ENCODE peak calls at places on chromosome 7, in five cellular contexts. Q, V, L, A and H are unnamed samples.

GRCh38 chr7:149729586-149729982 is 43.8 kb downstream of the ZNF467 start:
- DNase-seq in V (no peak), A (no peak), Q (no peak), L (no peak), H (no peak)

GRCh38 chr7:159023746-159024145 is 120.9 kb downstream of the VIPR2 start:
- DNase-seq in A (no peak), Q (no peak), L (no peak), V (no peak), H (no peak)

GRCh38 chr7:82704121-82704520 is 260.5 kb upstream of the CACNA2D1 start:
- DNase-seq in A (no peak), L (no peak), Q (no peak), V (no peak), H (no peak)

GRCh38 chr7:6382797-6383196 is 65.0 kb downstream of the DAGLB start:
- DNase-seq in Q (no peak), L (no peak), A (no peak), V (no peak), H (peak; percentile 48)

GRCh38 chr7:40979296-40979695 is 723.6 kb downstream of the INHBA start:
- DNase-seq in Q (no peak), L (no peak), V (no peak), A (no peak), H (no peak)

GRCh38 chr7:26007510-26007909 is 144.5 kb upstream of the NFE2L3 start:
- DNase-seq in V (no peak), Q (no peak), L (no peak), A (no peak), H (no peak)

GRCh38 chr7:27116962-27117686 is 13.4 kb downstream of the HOXA4 start:
- DNase-seq in Q (no peak), A (no peak), V (no peak), L (no peak), H (no peak)

GRCh38 chr7:28619256-28619655 is 206.9 kb downstream of the CREB5 start:
- DNase-seq in Q (no peak), L (peak; percentile 13), V (no peak), A (no peak), H (no peak)

GRCh38 chr7:98167653-98168052 is 43.6 kb upstream of the BHLHA15 start:
- DNase-seq in Q (no peak), L (no peak), V (no peak), A (no peak), H (no peak)

GRCh38 chr7:74032191-74032490 is 4.2 kb downstream of the ELN start:
- DNase-seq in A (no peak), V (no peak), Q (no peak), L (no peak), H (no peak)

GRCh38 chr7:33905389-33906032 is at the start of gene BMPER:
- DNase-seq in A (no peak), Q (peak; percentile 47), V (no peak), L (no peak), H (no peak)

GRCh38 chr7:36262286-36262685 is 109.2 kb downstream of the EEPD1 start:
- DNase-seq in A (no peak), L (no peak), Q (no peak), V (no peak), H (peak; percentile 33)

GRCh38 chr7:148492157-148492860 is 98.3 kb upstream of the C7orf33 start:
- DNase-seq in V (no peak), L (no peak), Q (no peak), A (no peak), H (no peak)

GRCh38 chr7:39280337-39280736 is 285.9 kb upstream of the YAE1 start:
- DNase-seq in V (no peak), L (no peak), A (no peak), Q (no peak), H (no peak)

GRCh38 chr7:107161415-107161814 is 7.4 kb upstream of the HBP1 start:
- DNase-seq in A (no peak), L (no peak), V (no peak), Q (no peak), H (no peak)

GRCh38 chr7:154686305-154686704 is 316.6 kb downstream of the PAXIP1 start:
- DNase-seq in L (no peak), Q (no peak), V (no peak), A (no peak), H (no peak)

GRCh38 chr7:33733865-33734650 is 171.3 kb upstream of the BMPER start:
- DNase-seq in V (no peak), Q (no peak), A (no peak), L (no peak), H (no peak)

GRCh38 chr7:45359781-45360180 is 202.2 kb downstream of the RAMP3 start:
- DNase-seq in V (no peak), L (no peak), A (no peak), Q (no peak), H (no peak)

GRCh38 chr7:83930262-83930661 is 264.3 kb downstream of the SEMA3A start:
- DNase-seq in L (no peak), V (no peak), A (no peak), Q (no peak), H (peak; percentile 22)
- TF ChIP-seq MYC in L (no peak), V (no peak), A (no peak), Q (no peak), H (no peak)

DNA sequence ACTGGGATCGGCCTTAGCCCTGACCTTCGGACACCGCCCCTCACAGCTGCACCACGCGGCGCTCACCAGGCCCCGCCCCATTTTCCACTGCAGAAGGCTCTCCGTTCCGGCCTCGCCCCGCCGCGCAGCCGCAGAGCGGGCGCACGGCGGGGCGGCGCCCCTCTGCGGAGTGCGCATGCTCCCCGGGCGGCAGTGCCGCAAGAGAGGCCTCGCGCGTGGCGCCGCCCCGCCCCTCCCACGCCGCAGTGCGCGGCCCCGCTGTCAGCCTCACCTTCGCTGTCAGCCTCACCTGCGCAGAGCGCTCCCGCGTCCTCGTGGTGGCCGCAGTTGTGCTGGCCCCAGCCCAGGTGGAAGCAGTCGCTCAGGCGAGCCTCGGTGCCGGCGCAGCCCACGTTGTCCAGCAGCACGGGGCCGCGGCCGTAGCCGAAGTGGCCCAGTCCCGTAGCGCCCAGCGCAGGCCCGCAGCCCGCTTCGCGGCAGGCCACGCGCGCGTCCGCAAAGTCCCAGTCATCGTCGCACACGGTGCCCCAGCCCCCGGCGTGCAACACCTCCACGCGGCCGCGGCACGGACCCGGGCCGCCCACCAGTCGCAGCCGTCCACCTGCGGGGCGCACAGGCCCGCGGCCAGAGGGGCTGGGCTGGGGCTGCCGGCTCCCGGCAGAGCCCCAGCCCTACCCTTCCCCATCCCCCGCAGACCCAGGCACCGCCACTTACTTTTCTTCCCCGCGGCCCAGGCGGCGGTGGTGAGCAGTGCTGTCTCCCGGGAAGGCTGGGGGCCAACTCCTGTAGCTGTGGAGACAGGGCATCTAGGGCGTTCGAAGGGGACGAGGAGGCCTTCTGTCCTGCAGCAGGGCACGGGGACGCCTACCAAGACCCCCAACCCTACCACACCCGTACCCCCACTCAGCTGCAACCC is 16.1 kb downstream of the SSC4D start:
- DNase-seq in Q (peak; percentile 91), L (peak; percentile 89), V (peak; percentile 66), A (peak; percentile 99), H (peak; percentile 95)
- TF ChIP-seq POLR2A in Q (peak; percentile 65), L (peak; percentile 91), V (peak; percentile 93), A (peak; percentile 86), H (peak; percentile 96)

GRCh38 chr7:132475037-132475668 is 101.1 kb downstream of the PLXNA4 start:
- DNase-seq in L (no peak), A (no peak), V (no peak), Q (no peak), H (no peak)

GRCh38 chr7:132476541-132476940 is 99.7 kb downstream of the PLXNA4 start:
- DNase-seq in Q (no peak), L (no peak), A (no peak), V (no peak), H (no peak)

GRCh38 chr7:132472463-132473120 is 103.7 kb downstream of the PLXNA4 start:
- DNase-seq in V (no peak), A (no peak), L (no peak), Q (no peak), H (no peak)

GRCh38 chr7:132480534-132480933 is 95.7 kb downstream of the PLXNA4 start:
- DNase-seq in A (no peak), Q (no peak), V (no peak), L (no peak), H (no peak)

GRCh38 chr7:132475669-132476116 is 100.6 kb downstream of the PLXNA4 start:
- DNase-seq in Q (no peak), V (no peak), A (no peak), L (no peak), H (no peak)
- TF ChIP-seq MYC in Q (no peak), V (no peak), A (no peak), L (no peak), H (no peak)

GRCh38 chr7:100559127-100559526 is 14.6 kb downstream of the SAP25 start:
- DNase-seq in L (no peak), A (no peak), V (no peak), Q (no peak), H (no peak)

GRCh38 chr7:100563100-100563564 is 10.6 kb downstream of the SAP25 start:
- DNase-seq in A (no peak), Q (no peak), V (no peak), L (no peak), H (no peak)

GRCh38 chr7:100562195-100563099 is 11.3 kb downstream of the SAP25 start:
- DNase-seq in A (no peak), L (no peak), Q (no peak), V (no peak), H (no peak)

GRCh38 chr7:100563809-100564400 is 9.8 kb downstream of the SAP25 start:
- DNase-seq in Q (peak; percentile 61), V (no peak), L (no peak), A (peak; percentile 93), H (peak; percentile 89)

DNA sequence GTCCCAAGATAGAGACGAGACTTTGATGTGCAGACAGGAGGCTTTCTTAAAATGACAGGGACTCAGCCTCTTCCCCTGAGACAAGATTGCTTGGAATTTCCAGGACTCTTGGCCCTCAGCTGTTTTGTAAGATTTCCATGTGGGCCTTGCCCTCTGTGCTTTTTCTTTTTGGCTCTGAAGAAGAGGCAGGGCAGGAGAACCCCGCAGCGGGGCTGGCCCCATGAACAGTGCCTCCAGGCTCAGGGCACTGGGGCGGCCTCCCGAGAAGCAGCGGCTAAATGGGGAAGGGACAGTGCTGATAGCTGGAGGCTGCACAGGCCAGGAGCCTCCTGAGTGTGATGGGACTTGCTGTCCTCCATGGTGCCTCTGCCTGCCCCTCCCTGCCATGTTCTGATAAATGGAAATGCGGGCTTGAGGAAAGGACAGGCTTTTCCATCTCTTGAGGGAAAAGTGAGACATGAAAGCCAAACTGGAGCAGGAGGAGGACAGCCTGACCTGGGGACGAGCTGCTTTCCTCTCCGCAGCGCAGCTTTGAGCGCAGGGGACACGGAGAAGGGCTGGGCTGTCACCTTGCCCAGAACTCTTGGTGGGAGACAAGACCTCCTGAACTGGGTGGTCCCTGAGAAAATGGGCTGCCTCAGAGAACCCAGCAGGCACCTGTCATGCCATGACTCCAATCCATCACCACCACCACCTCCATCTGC is 12.1 kb downstream of the SAP25 start:
- DNase-seq in V (no peak), L (no peak), A (no peak), Q (no peak), H (no peak)
- TF ChIP-seq POLR2A in V (no peak), L (no peak), A (no peak), Q (no peak), H (no peak)

GRCh38 chr7:19963695-19964094 is 190.3 kb upstream of the TMEM196 start:
- DNase-seq in A (no peak), Q (no peak), V (no peak), L (no peak), H (no peak)

GRCh38 chr7:19957664-19958063 is 184.2 kb upstream of the TMEM196 start:
- DNase-seq in Q (peak; percentile 12), V (no peak), L (no peak), A (no peak), H (no peak)

GRCh38 chr7:19964198-19964597 is 190.8 kb upstream of the TMEM196 start:
- DNase-seq in Q (no peak), A (no peak), V (no peak), L (no peak), H (no peak)

GRCh38 chr7:19958309-19958896 is 185.0 kb upstream of the TMEM196 start:
- DNase-seq in L (peak; percentile 1), V (no peak), A (no peak), Q (peak; percentile 93), H (no peak)
- TF ChIP-seq MYC in L (no peak), V (no peak), A (no peak), Q (no peak), H (no peak)